ENCODE peak calls at places on chromosome 14, in five cellular contexts. N is type B pancreatic cell; B is CD4-positive, alpha-beta T cell; W is transverse colon; J is GM12864. K is an unnamed sample.

GRCh38 chr14:104680056-104680805 is 9.2 kb upstream of the INF2 start:
- DNase-seq in N (no peak), W (peak), B (no peak), J (no peak), K (no peak)

GRCh38 chr14:29607129-29607528 is 320.5 kb downstream of the PRKD1 start:
- DNase-seq in N (no peak), J (no peak), B (no peak), W (no peak), K (no peak)

GRCh38 chr14:75399819-75400678 is 27.8 kb upstream of the JDP2 start:
- DNase-seq in N (no peak), W (peak), B (no peak), J (no peak), K (no peak)

GRCh38 chr14:89907655-89908054 is 46.9 kb downstream of the EFCAB11 start:
- DNase-seq in J (no peak), N (no peak), W (no peak), B (no peak), K (no peak)

GRCh38 chr14:33958616-33959226 is 7.8 kb upstream of the EGLN3 start:
- DNase-seq in J (no peak), W (no peak), B (no peak), N (no peak), K (no peak)

GRCh38 chr14:55158412-55158811 is 29.4 kb downstream of the LGALS3 start:
- DNase-seq in B (no peak), W (no peak), N (no peak), J (no peak), K (no peak)

GRCh38 chr14:80388980-80389711 is 177.8 kb upstream of the DIO2 start:
- DNase-seq in N (no peak), B (no peak), W (no peak), J (no peak), K (no peak)

GRCh38 chr14:87994974-87995373 is 2.0 kb upstream of the GALC start:
- DNase-seq in N (no peak), W (no peak), B (no peak), J (peak), K (no peak)

DNA sequence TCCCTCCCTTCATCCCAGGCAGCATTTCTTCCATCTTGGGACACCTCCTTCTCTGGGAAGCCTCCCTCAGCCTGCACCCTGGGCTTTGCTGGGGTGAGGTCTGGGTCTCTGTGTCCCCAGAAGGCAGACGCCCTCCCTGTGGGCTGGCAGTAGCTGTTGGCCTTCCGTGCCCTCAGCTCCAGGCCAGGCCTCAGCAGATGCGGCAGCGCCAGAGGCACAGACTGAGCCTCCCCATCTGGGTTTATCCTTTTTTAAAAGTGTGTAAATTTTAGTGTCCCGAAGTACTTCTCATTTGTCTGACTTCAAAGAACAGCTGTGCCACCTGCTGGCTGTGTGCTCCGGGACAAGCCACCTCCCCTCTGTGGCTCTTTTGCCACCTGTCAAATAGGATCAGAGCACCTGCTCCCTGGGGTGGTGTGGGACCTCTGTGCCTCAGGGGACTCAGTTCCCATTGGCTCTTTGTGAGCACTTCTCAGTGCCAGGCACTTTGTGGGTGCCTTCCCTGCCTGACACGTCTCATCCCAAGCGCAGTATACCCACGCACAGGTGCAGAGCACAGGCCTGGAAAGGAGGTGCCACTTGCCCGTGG is 11.1 kb downstream of the EXOC3L4 start:
- DNase-seq in W (peak), J (no peak), N (no peak), B (no peak), K (no peak)
- TF ChIP-seq CTCF in W (peak), J (peak), N (no peak), B (no peak), K (no peak)

GRCh38 chr14:72514660-72515025 is 379.3 kb downstream of the DPF3 start:
- DNase-seq in N (no peak), B (no peak), W (no peak), J (no peak), K (no peak)

GRCh38 chr14:72513994-72514659 is 379.8 kb downstream of the DPF3 start:
- DNase-seq in N (no peak), W (no peak), B (no peak), J (no peak), K (no peak)

GRCh38 chr14:72516936-72517408 is 376.9 kb downstream of the DPF3 start:
- DNase-seq in J (peak), W (peak), B (peak), N (no peak), K (peak)

GRCh38 chr14:72517736-72518135 is 376.2 kb downstream of the DPF3 start:
- DNase-seq in B (no peak), J (no peak), N (no peak), W (no peak), K (no peak)

DNA sequence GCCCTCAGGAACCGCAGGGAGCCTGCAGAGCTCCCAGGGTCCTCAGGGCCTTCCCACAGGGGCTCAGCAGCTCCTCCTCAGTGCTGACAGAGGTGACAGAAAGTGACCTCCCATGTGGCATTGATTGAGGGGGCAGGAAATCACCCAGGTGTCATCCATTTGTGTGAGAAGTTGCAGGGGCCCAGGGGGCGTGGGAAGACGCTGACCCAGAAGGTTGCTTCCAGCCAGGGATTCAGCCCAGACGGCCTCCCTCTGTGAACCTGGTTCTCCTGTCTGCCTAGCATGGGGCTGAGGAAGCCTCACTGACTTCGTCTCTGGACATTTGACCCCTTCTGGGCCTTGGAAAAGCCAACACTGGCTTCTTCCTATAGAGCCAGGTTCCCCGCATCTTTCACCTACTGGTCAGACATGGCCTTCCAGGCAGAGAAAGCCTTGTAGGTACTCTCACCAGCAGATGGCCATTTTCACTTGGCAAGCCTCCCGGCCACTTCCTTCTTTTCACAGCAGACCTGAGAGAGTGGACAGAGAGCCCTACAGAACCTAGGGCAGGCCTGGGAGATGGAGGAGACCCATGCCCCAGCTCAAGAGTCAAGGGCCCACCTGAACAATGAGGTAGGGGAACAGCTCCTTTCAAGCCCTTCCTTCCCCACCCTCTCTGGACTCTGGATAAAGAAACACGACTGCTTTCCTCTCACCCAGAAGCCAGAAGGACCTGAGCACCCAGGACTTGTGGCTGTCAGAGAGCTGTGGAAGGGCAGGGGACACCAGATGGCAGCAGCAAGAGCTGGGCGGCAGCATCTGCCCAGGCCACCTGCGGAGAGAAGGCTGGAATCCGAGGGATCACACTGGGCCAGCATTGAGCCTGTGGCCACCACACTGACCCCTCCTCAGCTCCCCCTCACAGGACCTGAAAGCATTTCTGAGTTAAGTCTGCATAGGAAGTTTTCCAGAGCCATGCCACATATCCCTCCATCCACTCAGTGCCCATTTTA is 377.8 kb downstream of the DPF3 start:
- DNase-seq in B (no peak), N (no peak), W (no peak), J (no peak), K (no peak)
- TF ChIP-seq CTCF in B (no peak), N (no peak), W (no peak), J (no peak), K (no peak)

GRCh38 chr14:48690349-48690748 is 895.8 kb downstream of the RPS29 start:
- DNase-seq in J (no peak), B (no peak), W (no peak), N (no peak), K (no peak)
- TF ChIP-seq CTCF in J (no peak), B (no peak), W (no peak), N (peak), K (peak)

GRCh38 chr14:101087614-101088394 is 184.3 kb upstream of the RTL1 start:
- DNase-seq in W (peak), B (no peak), J (no peak), N (no peak), K (no peak)
- TF ChIP-seq CTCF in W (no peak), B (no peak), J (no peak), N (no peak), K (no peak)

GRCh38 chr14:63212776-63213500 is 8.7 kb downstream of the RHOJ start:
- DNase-seq in N (no peak), B (no peak), J (no peak), W (no peak), K (no peak)

GRCh38 chr14:63209160-63209559 is 4.9 kb downstream of the RHOJ start:
- DNase-seq in J (no peak), W (no peak), B (no peak), N (no peak), K (no peak)

GRCh38 chr14:63210812-63211211 is 6.6 kb downstream of the RHOJ start:
- DNase-seq in N (no peak), B (no peak), W (no peak), J (no peak), K (no peak)

GRCh38 chr14:63214417-63215196 is 10.4 kb downstream of the RHOJ start:
- DNase-seq in W (no peak), J (no peak), N (no peak), B (no peak), K (no peak)

GRCh38 chr14:63212209-63212608 is 8.0 kb downstream of the RHOJ start:
- DNase-seq in N (no peak), B (no peak), J (no peak), W (no peak), K (no peak)
- TF ChIP-seq CTCF in N (peak), B (no peak), J (peak), W (no peak), K (peak)

GRCh38 chr14:68297871-68298468 is 478.4 kb downstream of the RAD51B start:
- DNase-seq in J (no peak), B (no peak), N (no peak), W (no peak), K (no peak)
- TF ChIP-seq CTCF in J (no peak), B (no peak), N (peak), W (no peak), K (no peak)